ENCODE peak calls at places on chromosome 12, in four cellular contexts. W is HepG2, Y is H1, J is GM12878. E is an unnamed sample.

GRCh38 chr12:65905941-65906471 is 81.7 kb downstream of the HMGA2 start:
- DNase-seq in Y (no peak), W (no peak), J (no peak), E (no peak)

GRCh38 chr12:132188451-132189298 is 44.4 kb downstream of the NOC4L start:
- DNase-seq in Y (no peak), J (no peak), W (no peak), E (no peak)

GRCh38 chr12:108508243-108508642 is 6.8 kb upstream of the FICD start:
- DNase-seq in W (no peak), Y (no peak), J (no peak), E (no peak)

GRCh38 chr12:16520328-16520727 is 85.6 kb downstream of the LMO3 start:
- DNase-seq in Y (no peak), J (no peak), W (no peak), E (no peak)

GRCh38 chr12:131827961-131828534 is at the start of gene MMP17:
- DNase-seq in W (no peak), Y (peak; percentile 77), J (no peak), E (peak; percentile 52)

GRCh38 chr12:28620281-28620680 is 430.0 kb downstream of the CCDC91 start:
- DNase-seq in W (no peak), Y (no peak), J (no peak), E (no peak)

GRCh38 chr12:15522574-15523187 is 200.4 kb downstream of the PTPRO start:
- DNase-seq in W (peak; percentile 38), J (no peak), Y (no peak), E (peak; percentile 63)

GRCh38 chr12:48865141-48865440 is 579 bp downstream of the RND1 start:
- DNase-seq in Y (no peak), J (no peak), W (no peak), E (no peak)

GRCh38 chr12:26121841-26122680 is 2.8 kb downstream of the BHLHE41 start:
- DNase-seq in J (no peak), W (no peak), Y (peak; percentile 63), E (no peak)

GRCh38 chr12:25994252-25994651 is 35.8 kb downstream of the RASSF8 start:
- DNase-seq in Y (no peak), W (no peak), J (no peak), E (no peak)

GRCh38 chr12:42332301-42332894 is 6.4 kb downstream of the PPHLN1 start:
- DNase-seq in J (no peak), Y (no peak), W (peak; percentile 34), E (no peak)

GRCh38 chr12:131100031-131100674 is 146.4 kb downstream of the ADGRD1 start:
- DNase-seq in W (no peak), J (no peak), Y (no peak), E (no peak)

DNA sequence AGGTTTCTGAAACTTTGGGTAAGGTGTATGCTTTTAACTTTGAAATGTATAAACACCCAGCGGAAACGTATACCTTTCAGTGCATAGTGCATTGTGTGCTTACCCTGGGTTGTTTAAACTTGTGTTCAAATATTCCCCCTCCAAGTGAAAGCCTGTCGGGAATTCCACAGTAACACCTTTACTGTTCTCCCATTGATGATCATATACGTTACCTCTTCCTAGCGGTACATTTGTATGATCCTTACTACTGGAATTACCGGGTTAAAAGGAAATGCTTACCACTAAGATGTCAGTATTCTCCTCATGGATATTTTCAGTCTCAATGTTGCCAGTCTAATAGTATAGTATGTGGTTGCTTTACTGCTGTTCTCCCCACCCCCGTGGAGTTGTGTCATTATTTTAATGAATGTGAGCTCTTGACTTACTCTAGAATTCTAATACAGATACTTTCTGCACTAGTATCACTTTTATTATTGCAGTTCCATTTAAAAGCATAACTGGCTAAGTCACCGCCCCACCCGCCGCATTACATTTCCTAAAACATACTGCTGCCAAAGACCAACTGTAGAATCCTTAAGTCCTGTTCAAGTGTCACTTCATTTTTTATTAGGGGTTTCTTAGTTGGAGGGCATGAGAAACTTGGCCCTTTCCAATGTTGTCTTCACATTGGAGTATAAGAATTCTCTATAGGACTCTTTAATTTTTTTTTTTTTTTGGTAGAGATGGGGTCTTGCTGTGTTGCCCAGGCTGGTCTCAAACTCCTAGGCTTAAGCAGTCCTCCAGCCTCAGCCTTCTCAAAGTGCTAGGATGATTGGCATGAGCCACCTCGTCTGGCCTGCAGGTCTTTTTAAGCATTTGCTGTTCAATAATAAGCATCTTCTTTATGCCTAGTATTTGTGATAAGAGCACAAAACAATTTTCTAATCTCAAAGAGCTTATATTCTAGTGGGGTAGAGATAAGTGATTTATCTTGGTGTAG is 24.9 kb downstream of the NUDT4 start:
- DNase-seq in J (no peak), Y (no peak), W (no peak), E (no peak)
- TF ChIP-seq SUZ12 in J (no peak), Y (no peak), W (no peak), E (no peak)

DNA sequence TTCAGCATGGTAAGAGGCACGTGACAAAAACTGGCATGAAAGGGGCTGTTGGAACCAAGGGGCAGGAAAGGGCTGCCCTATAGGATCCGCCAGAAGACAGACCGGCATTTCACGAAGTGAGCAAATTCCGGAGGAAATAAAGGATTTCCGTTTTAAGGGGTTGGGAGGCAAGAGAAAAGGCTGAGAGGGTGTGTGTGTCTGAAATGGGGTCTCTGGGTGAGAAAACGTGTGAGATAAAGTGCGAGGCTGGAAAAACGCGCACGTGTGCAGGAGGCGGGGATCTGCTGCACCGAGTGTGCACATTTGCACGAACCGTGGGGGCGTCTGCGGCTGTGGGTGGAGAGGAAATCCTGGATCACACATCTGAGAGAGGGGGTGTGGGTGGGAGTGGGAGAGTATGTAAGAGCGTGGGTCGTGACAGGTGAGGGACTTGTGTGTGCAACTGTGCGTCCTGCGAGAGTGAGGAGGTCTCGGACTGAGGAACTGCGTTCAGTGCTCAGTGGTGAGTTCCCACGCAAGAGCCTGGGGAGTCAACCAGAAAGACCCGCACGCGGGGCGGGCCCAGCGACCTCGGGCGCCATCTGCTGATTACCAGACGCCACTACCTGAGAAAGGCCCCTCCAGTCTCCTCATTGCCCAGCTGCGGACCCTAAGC is 37.0 kb upstream of the P2RX7 start:
- DNase-seq in W (peak; percentile 25), J (peak; percentile 21), Y (peak; percentile 91), E (no peak)
- H3K4me3 ChIP-seq in W (no peak overlapping the region), J (no peak overlapping the region), Y (peak overlapping the region; percentile 49), E (peak overlapping the region; percentile 41)

GRCh38 chr12:109993091-109993490 is 3.1 kb downstream of the GIT2 start:
- DNase-seq in Y (no peak), J (no peak), W (no peak), E (no peak)
- H3K4me1 ChIP-seq in Y (no peaks in the 10 kb centered on the region), J (peaks cover 12% of the 10 kb centered on the region), W (peaks cover 50% of the 10 kb centered on the region), E (no peaks in the 10 kb centered on the region)

DNA sequence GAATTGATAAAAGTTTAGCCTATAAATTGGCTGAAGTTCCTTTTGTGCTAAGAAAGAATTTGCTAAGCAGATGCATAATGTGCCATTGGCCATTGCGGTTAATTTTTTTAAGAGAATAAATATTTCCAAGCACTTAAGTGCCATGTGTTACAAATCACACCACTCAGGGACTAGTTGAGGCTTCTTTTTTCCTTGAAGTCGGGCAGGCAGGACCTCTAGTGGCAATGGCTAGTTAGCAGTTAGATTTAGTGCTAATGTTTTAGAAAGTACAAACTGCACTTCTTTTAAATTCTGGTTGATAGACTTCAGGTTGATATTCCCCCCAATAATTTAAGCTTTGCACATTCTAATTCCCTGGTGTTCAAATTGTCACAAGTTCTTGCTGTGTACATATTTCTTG is 294.3 kb downstream of the APAF1 start:
- DNase-seq in W (peak; percentile 2), J (no peak), Y (no peak), E (peak; percentile 40)
- TF ChIP-seq SUZ12 in W (no peak), J (no peak), Y (no peak), E (no peak)

E was measured in NT2/D1.